ENCODE peak calls at places on chromosome 4, in ten cellular contexts. One of them, this sample, is unnamed.

GRCh38 chr4:3880595-3881120 is 114.5 kb downstream of the ADRA2C start:
- DNase-seq in adrenal gland: peak; percentile 89
- DNase-seq in endothelial cell of umbilical vein: peak; percentile 55
- DNase-seq in naive thymus-derived CD4-positive, alpha-beta T cell: peak; percentile 41
- DNase-seq in suprapubic skin: peak; percentile 65
- DNase-seq in aorta: peak; percentile 90
- DNase-seq in CD8-positive, alpha-beta T cell: peak; percentile 78
- DNase-seq in mammary epithelial cell: peak; percentile 50
- DNase-seq in lower lobe of right lung: peak; percentile 74
- DNase-seq in transverse colon: peak; percentile 71
- DNase-seq in this sample: peak; percentile 84

GRCh38 chr4:128177376-128177959 is 110.1 kb downstream of the PGRMC2 start:
- DNase-seq in adrenal gland: no peak
- DNase-seq in endothelial cell of umbilical vein: peak; percentile 45
- DNase-seq in naive thymus-derived CD4-positive, alpha-beta T cell: no peak
- DNase-seq in suprapubic skin: no peak
- DNase-seq in aorta: no peak
- DNase-seq in CD8-positive, alpha-beta T cell: no peak
- DNase-seq in mammary epithelial cell: peak; percentile 40
- DNase-seq in lower lobe of right lung: no peak
- DNase-seq in transverse colon: no peak
- DNase-seq in this sample: no peak

GRCh38 chr4:72325215-72325614 is 243.8 kb downstream of the ADAMTS3 start:
- DNase-seq in adrenal gland: no peak
- DNase-seq in endothelial cell of umbilical vein: no peak
- DNase-seq in naive thymus-derived CD4-positive, alpha-beta T cell: no peak
- DNase-seq in suprapubic skin: no peak
- DNase-seq in aorta: no peak
- DNase-seq in CD8-positive, alpha-beta T cell: no peak
- DNase-seq in mammary epithelial cell: no peak
- DNase-seq in lower lobe of right lung: no peak
- DNase-seq in transverse colon: no peak
- DNase-seq in this sample: no peak

GRCh38 chr4:14908635-14909034 is 93.6 kb upstream of the CPEB2 start:
- DNase-seq in adrenal gland: no peak
- DNase-seq in endothelial cell of umbilical vein: no peak
- DNase-seq in naive thymus-derived CD4-positive, alpha-beta T cell: no peak
- DNase-seq in suprapubic skin: no peak
- DNase-seq in aorta: no peak
- DNase-seq in CD8-positive, alpha-beta T cell: no peak
- DNase-seq in mammary epithelial cell: peak; percentile 86
- DNase-seq in lower lobe of right lung: no peak
- DNase-seq in transverse colon: no peak
- DNase-seq in this sample: no peak

GRCh38 chr4:15378055-15378454 is 49.8 kb upstream of the C1QTNF7 start:
- DNase-seq in adrenal gland: no peak
- DNase-seq in endothelial cell of umbilical vein: no peak
- DNase-seq in naive thymus-derived CD4-positive, alpha-beta T cell: no peak
- DNase-seq in suprapubic skin: no peak
- DNase-seq in aorta: no peak
- DNase-seq in CD8-positive, alpha-beta T cell: no peak
- DNase-seq in mammary epithelial cell: peak; percentile 57
- DNase-seq in lower lobe of right lung: no peak
- DNase-seq in transverse colon: no peak
- DNase-seq in this sample: no peak

GRCh38 chr4:3446631-3447320 is 5.0 kb downstream of the HGFAC start:
- DNase-seq in adrenal gland: no peak
- DNase-seq in endothelial cell of umbilical vein: no peak
- DNase-seq in naive thymus-derived CD4-positive, alpha-beta T cell: no peak
- DNase-seq in suprapubic skin: no peak
- DNase-seq in aorta: no peak
- DNase-seq in CD8-positive, alpha-beta T cell: no peak
- DNase-seq in mammary epithelial cell: no peak
- DNase-seq in lower lobe of right lung: no peak
- DNase-seq in transverse colon: no peak
- DNase-seq in this sample: no peak

GRCh38 chr4:44629280-44629866 is 22.1 kb downstream of the YIPF7 start:
- DNase-seq in adrenal gland: peak; percentile 57
- DNase-seq in endothelial cell of umbilical vein: peak; percentile 55
- DNase-seq in naive thymus-derived CD4-positive, alpha-beta T cell: peak; percentile 11
- DNase-seq in suprapubic skin: no peak
- DNase-seq in aorta: no peak
- DNase-seq in CD8-positive, alpha-beta T cell: no peak
- DNase-seq in mammary epithelial cell: peak; percentile 49
- DNase-seq in lower lobe of right lung: no peak
- DNase-seq in transverse colon: no peak
- DNase-seq in this sample: peak; percentile 45

GRCh38 chr4:108774809-108775530 is 12.1 kb upstream of the ETNPPL start:
- DNase-seq in adrenal gland: peak; percentile 75
- DNase-seq in endothelial cell of umbilical vein: peak; percentile 52
- DNase-seq in naive thymus-derived CD4-positive, alpha-beta T cell: no peak
- DNase-seq in suprapubic skin: no peak
- DNase-seq in aorta: peak; percentile 80
- DNase-seq in CD8-positive, alpha-beta T cell: no peak
- DNase-seq in mammary epithelial cell: no peak
- DNase-seq in lower lobe of right lung: peak; percentile 58
- DNase-seq in transverse colon: no peak
- DNase-seq in this sample: no peak

DNA sequence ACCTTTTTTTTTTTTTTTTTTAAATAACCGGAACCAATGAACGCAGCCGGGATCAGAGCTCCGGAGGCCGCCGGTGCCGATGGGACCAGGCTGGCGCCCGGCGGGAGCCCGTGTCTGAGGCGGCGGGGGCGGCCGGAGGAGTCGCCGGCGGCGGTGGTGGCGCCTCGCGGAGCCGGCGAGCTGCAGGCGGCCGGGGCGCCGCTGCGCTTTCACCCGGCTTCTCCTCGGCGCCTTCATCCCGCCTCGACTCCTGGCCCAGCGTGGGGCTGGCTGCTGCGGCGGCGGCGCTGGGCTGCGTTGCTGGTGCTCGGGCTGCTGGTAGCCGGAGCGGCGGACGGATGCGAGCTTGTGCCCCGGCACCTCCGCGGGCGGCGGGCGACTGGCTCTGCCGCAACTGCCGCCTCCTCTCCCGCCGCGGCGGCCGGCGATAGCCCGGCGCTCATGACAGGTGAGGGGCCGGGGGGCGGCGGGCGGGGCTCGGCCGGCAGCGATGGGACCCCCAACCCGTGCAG is 337 bp downstream of the STIM2 start:
- DNase-seq in adrenal gland: peak; percentile 62
- DNase-seq in endothelial cell of umbilical vein: no peak
- DNase-seq in naive thymus-derived CD4-positive, alpha-beta T cell: peak; percentile 44
- DNase-seq in suprapubic skin: peak; percentile 72
- DNase-seq in aorta: peak; percentile 85
- DNase-seq in CD8-positive, alpha-beta T cell: peak; percentile 80
- DNase-seq in mammary epithelial cell: peak; percentile 57
- DNase-seq in lower lobe of right lung: peak; percentile 78
- DNase-seq in transverse colon: peak; percentile 47
- DNase-seq in this sample: no peak
- H3K4me1 ChIP-seq in adrenal gland: peaks cover 18% of the 10 kb centered on the region
- H3K4me1 ChIP-seq in endothelial cell of umbilical vein: peaks cover 36% of the 10 kb centered on the region
- H3K4me1 ChIP-seq in naive thymus-derived CD4-positive, alpha-beta T cell: peaks cover 55% of the 10 kb centered on the region
- H3K4me1 ChIP-seq in suprapubic skin: peaks cover 60% of the 10 kb centered on the region
- H3K4me1 ChIP-seq in aorta: peaks cover 3% of the 10 kb centered on the region
- H3K4me1 ChIP-seq in CD8-positive, alpha-beta T cell: peaks cover 66% of the 10 kb centered on the region
- H3K4me1 ChIP-seq in mammary epithelial cell: peaks cover 31% of the 10 kb centered on the region
- H3K4me1 ChIP-seq in lower lobe of right lung: peaks cover 62% of the 10 kb centered on the region
- H3K4me1 ChIP-seq in transverse colon: peaks cover 36% of the 10 kb centered on the region
- H3K4me1 ChIP-seq in this sample: no peaks in the 10 kb centered on the region

GRCh38 chr4:143364063-143364462 is 27.4 kb downstream of the GAB1 start:
- DNase-seq in adrenal gland: no peak
- DNase-seq in endothelial cell of umbilical vein: no peak
- DNase-seq in naive thymus-derived CD4-positive, alpha-beta T cell: no peak
- DNase-seq in suprapubic skin: no peak
- DNase-seq in aorta: no peak
- DNase-seq in CD8-positive, alpha-beta T cell: no peak
- DNase-seq in mammary epithelial cell: no peak
- DNase-seq in lower lobe of right lung: no peak
- DNase-seq in transverse colon: no peak
- DNase-seq in this sample: no peak

GRCh38 chr4:143363332-143363731 is 26.7 kb downstream of the GAB1 start:
- DNase-seq in adrenal gland: no peak
- DNase-seq in endothelial cell of umbilical vein: no peak
- DNase-seq in naive thymus-derived CD4-positive, alpha-beta T cell: no peak
- DNase-seq in suprapubic skin: no peak
- DNase-seq in aorta: no peak
- DNase-seq in CD8-positive, alpha-beta T cell: no peak
- DNase-seq in mammary epithelial cell: no peak
- DNase-seq in lower lobe of right lung: no peak
- DNase-seq in transverse colon: no peak
- DNase-seq in this sample: no peak

GRCh38 chr4:143360838-143361237 is 24.2 kb downstream of the GAB1 start:
- DNase-seq in adrenal gland: no peak
- DNase-seq in endothelial cell of umbilical vein: no peak
- DNase-seq in naive thymus-derived CD4-positive, alpha-beta T cell: no peak
- DNase-seq in suprapubic skin: no peak
- DNase-seq in aorta: no peak
- DNase-seq in CD8-positive, alpha-beta T cell: no peak
- DNase-seq in mammary epithelial cell: no peak
- DNase-seq in lower lobe of right lung: no peak
- DNase-seq in transverse colon: no peak
- DNase-seq in this sample: no peak

GRCh38 chr4:143359794-143360193 is 23.1 kb downstream of the GAB1 start:
- DNase-seq in adrenal gland: no peak
- DNase-seq in endothelial cell of umbilical vein: no peak
- DNase-seq in naive thymus-derived CD4-positive, alpha-beta T cell: no peak
- DNase-seq in suprapubic skin: no peak
- DNase-seq in aorta: no peak
- DNase-seq in CD8-positive, alpha-beta T cell: no peak
- DNase-seq in mammary epithelial cell: peak; percentile 75
- DNase-seq in lower lobe of right lung: no peak
- DNase-seq in transverse colon: no peak
- DNase-seq in this sample: no peak

DNA sequence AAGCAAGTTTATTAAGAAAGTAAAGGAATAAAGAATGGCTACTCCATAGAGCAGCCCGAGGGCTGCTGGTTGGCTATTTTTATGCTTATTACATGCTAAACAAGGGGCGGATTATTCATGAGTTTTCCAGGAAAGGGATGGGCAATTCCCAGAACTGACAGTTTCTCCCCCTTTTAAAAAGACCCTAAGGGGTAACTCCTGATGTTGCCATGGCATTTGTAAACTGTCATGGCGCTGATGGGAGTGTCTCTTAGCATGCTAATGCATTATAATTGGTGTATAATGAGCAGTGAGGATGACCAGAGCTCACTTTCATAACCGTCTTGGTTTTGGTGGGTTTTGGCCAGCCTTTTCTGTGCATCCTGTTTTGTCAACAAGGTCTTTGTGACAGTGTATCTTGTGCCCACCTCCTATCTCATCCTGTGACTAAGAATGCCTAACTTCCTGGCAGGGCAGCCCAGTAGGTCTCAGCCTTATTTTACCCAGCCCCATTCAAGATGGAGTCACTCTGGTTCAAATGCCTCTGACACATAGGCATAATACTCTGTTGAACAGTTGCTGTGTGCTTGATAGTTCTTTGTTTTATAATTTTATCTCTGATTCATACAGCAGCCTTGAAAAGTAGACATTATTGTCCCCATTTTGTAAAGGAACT is 25.8 kb downstream of the GAB1 start:
- DNase-seq in adrenal gland: no peak
- DNase-seq in endothelial cell of umbilical vein: no peak
- DNase-seq in naive thymus-derived CD4-positive, alpha-beta T cell: no peak
- DNase-seq in suprapubic skin: no peak
- DNase-seq in aorta: no peak
- DNase-seq in CD8-positive, alpha-beta T cell: no peak
- DNase-seq in mammary epithelial cell: no peak
- DNase-seq in lower lobe of right lung: no peak
- DNase-seq in transverse colon: no peak
- DNase-seq in this sample: no peak
- H3K4me1 ChIP-seq in adrenal gland: peaks cover 9% of the 10 kb centered on the region
- H3K4me1 ChIP-seq in endothelial cell of umbilical vein: peaks cover 26% of the 10 kb centered on the region
- H3K4me1 ChIP-seq in naive thymus-derived CD4-positive, alpha-beta T cell: peaks cover 9% of the 10 kb centered on the region
- H3K4me1 ChIP-seq in suprapubic skin: peaks cover 54% of the 10 kb centered on the region
- H3K4me1 ChIP-seq in aorta: peaks cover 24% of the 10 kb centered on the region
- H3K4me1 ChIP-seq in CD8-positive, alpha-beta T cell: peaks cover 11% of the 10 kb centered on the region
- H3K4me1 ChIP-seq in mammary epithelial cell: peaks cover 36% of the 10 kb centered on the region
- H3K4me1 ChIP-seq in lower lobe of right lung: peaks cover 53% of the 10 kb centered on the region
- H3K4me1 ChIP-seq in transverse colon: peaks cover 41% of the 10 kb centered on the region
- H3K4me1 ChIP-seq in this sample: peaks cover 8% of the 10 kb centered on the region

DNA sequence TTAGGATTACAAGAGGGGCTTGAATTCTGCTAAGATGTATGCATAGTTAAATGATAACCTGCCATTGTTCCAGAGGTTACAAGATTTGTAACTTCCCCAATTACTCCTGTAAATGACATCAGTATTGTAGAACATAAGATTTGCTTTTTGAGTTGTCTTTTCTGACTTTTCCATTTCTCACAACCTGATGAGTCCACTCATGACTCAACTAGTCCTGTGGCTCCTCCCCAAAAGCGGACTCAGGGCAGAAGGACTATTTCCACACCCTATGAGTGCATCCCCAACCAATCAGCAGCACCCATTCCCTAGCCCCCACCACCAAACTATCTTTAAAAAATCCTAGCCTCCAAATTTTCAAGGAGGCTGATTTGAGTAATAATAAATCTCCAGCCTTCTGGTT is 54.7 kb downstream of the HOPX start:
- DNase-seq in adrenal gland: no peak
- DNase-seq in endothelial cell of umbilical vein: no peak
- DNase-seq in naive thymus-derived CD4-positive, alpha-beta T cell: no peak
- DNase-seq in suprapubic skin: no peak
- DNase-seq in aorta: no peak
- DNase-seq in CD8-positive, alpha-beta T cell: no peak
- DNase-seq in mammary epithelial cell: no peak
- DNase-seq in lower lobe of right lung: no peak
- DNase-seq in transverse colon: no peak
- DNase-seq in this sample: no peak
- H3K4me1 ChIP-seq in adrenal gland: no peaks in the 10 kb centered on the region
- H3K4me1 ChIP-seq in endothelial cell of umbilical vein: no peaks in the 10 kb centered on the region
- H3K4me1 ChIP-seq in naive thymus-derived CD4-positive, alpha-beta T cell: no peaks in the 10 kb centered on the region
- H3K4me1 ChIP-seq in suprapubic skin: peaks cover 22% of the 10 kb centered on the region
- H3K4me1 ChIP-seq in aorta: no peaks in the 10 kb centered on the region
- H3K4me1 ChIP-seq in CD8-positive, alpha-beta T cell: no peaks in the 10 kb centered on the region
- H3K4me1 ChIP-seq in mammary epithelial cell: peaks cover 26% of the 10 kb centered on the region
- H3K4me1 ChIP-seq in lower lobe of right lung: no peaks in the 10 kb centered on the region
- H3K4me1 ChIP-seq in transverse colon: peaks cover 4% of the 10 kb centered on the region
- H3K4me1 ChIP-seq in this sample: no peaks in the 10 kb centered on the region

GRCh38 chr4:48906283-48907173 is at the start of gene OCIAD2:
- DNase-seq in adrenal gland: peak; percentile 88
- DNase-seq in endothelial cell of umbilical vein: peak; percentile 70
- DNase-seq in naive thymus-derived CD4-positive, alpha-beta T cell: peak; percentile 86
- DNase-seq in suprapubic skin: peak; percentile 68
- DNase-seq in aorta: peak; percentile 82
- DNase-seq in CD8-positive, alpha-beta T cell: peak; percentile 91
- DNase-seq in mammary epithelial cell: peak; percentile 57
- DNase-seq in lower lobe of right lung: peak; percentile 86
- DNase-seq in transverse colon: peak; percentile 86
- DNase-seq in this sample: peak; percentile 57

GRCh38 chr4:48904541-48905142 is 1.9 kb downstream of the OCIAD2 start:
- DNase-seq in adrenal gland: no peak
- DNase-seq in endothelial cell of umbilical vein: no peak
- DNase-seq in naive thymus-derived CD4-positive, alpha-beta T cell: no peak
- DNase-seq in suprapubic skin: no peak
- DNase-seq in aorta: no peak
- DNase-seq in CD8-positive, alpha-beta T cell: no peak
- DNase-seq in mammary epithelial cell: no peak
- DNase-seq in lower lobe of right lung: no peak
- DNase-seq in transverse colon: no peak
- DNase-seq in this sample: no peak

GRCh38 chr4:48905363-48906015 is 1.1 kb downstream of the OCIAD2 start:
- DNase-seq in adrenal gland: no peak
- DNase-seq in endothelial cell of umbilical vein: peak; percentile 41
- DNase-seq in naive thymus-derived CD4-positive, alpha-beta T cell: no peak
- DNase-seq in suprapubic skin: no peak
- DNase-seq in aorta: no peak
- DNase-seq in CD8-positive, alpha-beta T cell: no peak
- DNase-seq in mammary epithelial cell: peak; percentile 63
- DNase-seq in lower lobe of right lung: no peak
- DNase-seq in transverse colon: peak; percentile 27
- DNase-seq in this sample: no peak

GRCh38 chr4:48902266-48902665 is 4.3 kb downstream of the OCIAD2 start:
- DNase-seq in adrenal gland: no peak
- DNase-seq in endothelial cell of umbilical vein: no peak
- DNase-seq in naive thymus-derived CD4-positive, alpha-beta T cell: no peak
- DNase-seq in suprapubic skin: no peak
- DNase-seq in aorta: no peak
- DNase-seq in CD8-positive, alpha-beta T cell: no peak
- DNase-seq in mammary epithelial cell: peak; percentile 48
- DNase-seq in lower lobe of right lung: no peak
- DNase-seq in transverse colon: peak; percentile 36
- DNase-seq in this sample: no peak

DNA sequence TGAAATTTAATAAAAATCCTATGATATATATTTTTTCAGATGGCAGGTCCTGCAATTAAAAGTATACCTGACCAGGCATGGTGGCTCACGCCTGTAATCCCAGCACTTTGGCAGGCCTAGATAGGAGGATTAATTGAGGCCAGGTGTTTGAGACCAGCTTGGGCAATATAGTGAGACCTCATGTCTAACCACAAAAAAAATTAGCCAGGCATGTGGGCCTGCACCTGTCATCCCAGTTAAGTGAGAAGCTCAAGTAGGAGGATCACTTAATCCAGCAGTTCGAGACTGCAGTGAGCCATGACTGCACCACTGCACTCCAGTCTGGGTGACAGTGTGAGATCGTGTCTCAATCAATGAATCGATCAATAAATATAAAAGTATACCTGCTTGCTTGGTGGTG is 2.5 kb downstream of the OCIAD2 start:
- DNase-seq in adrenal gland: no peak
- DNase-seq in endothelial cell of umbilical vein: no peak
- DNase-seq in naive thymus-derived CD4-positive, alpha-beta T cell: no peak
- DNase-seq in suprapubic skin: no peak
- DNase-seq in aorta: no peak
- DNase-seq in CD8-positive, alpha-beta T cell: no peak
- DNase-seq in mammary epithelial cell: no peak
- DNase-seq in lower lobe of right lung: no peak
- DNase-seq in transverse colon: no peak
- DNase-seq in this sample: no peak
- H3K4me1 ChIP-seq in adrenal gland: peaks cover 3% of the 10 kb centered on the region
- H3K4me1 ChIP-seq in endothelial cell of umbilical vein: peaks cover 35% of the 10 kb centered on the region
- H3K4me1 ChIP-seq in naive thymus-derived CD4-positive, alpha-beta T cell: peaks cover 43% of the 10 kb centered on the region
- H3K4me1 ChIP-seq in suprapubic skin: peaks cover 14% of the 10 kb centered on the region
- H3K4me1 ChIP-seq in aorta: no peaks in the 10 kb centered on the region
- H3K4me1 ChIP-seq in CD8-positive, alpha-beta T cell: peaks cover 35% of the 10 kb centered on the region
- H3K4me1 ChIP-seq in mammary epithelial cell: peaks cover 32% of the 10 kb centered on the region
- H3K4me1 ChIP-seq in lower lobe of right lung: peaks cover 19% of the 10 kb centered on the region
- H3K4me1 ChIP-seq in transverse colon: peaks cover 13% of the 10 kb centered on the region
- H3K4me1 ChIP-seq in this sample: peaks cover 5% of the 10 kb centered on the region

This sample was measured in iPS DF 6.9.